ENCODE peak calls at places on chromosomes 2 and 18, in nine cellular contexts. One of them, this sample, is unnamed.

GRCh38 chr2:23260621-23261020 is 124.4 kb upstream of the KLHL29 start:
- DNase-seq in naive B cell: no peak
- DNase-seq in mesothelial cell of epicardium: no peak
- DNase-seq in iPS-NIHi11: no peak
- DNase-seq in OCI-M1: no peak
- DNase-seq in kidney tubule cell: no peak
- DNase-seq in iris pigment epithelial cell: no peak
- DNase-seq in NCI-H460: no peak
- DNase-seq in GM03348: no peak
- DNase-seq in this sample: no peak

GRCh38 chr18:44518091-44518490 is 162.6 kb upstream of the SETBP1 start:
- DNase-seq in iris pigment epithelial cell: no peak
- DNase-seq in OCI-M1: no peak
- DNase-seq in GM03348: no peak
- DNase-seq in naive B cell: no peak
- DNase-seq in kidney tubule cell: peak; percentile 10
- DNase-seq in NCI-H460: no peak
- DNase-seq in mesothelial cell of epicardium: no peak
- DNase-seq in iPS-NIHi11: no peak
- DNase-seq in this sample: peak; percentile 12

GRCh38 chr2:100801402-100801801 is 18.5 kb upstream of the NPAS2 start:
- DNase-seq in mesothelial cell of epicardium: no peak
- DNase-seq in naive B cell: no peak
- DNase-seq in kidney tubule cell: no peak
- DNase-seq in GM03348: no peak
- DNase-seq in OCI-M1: no peak
- DNase-seq in iPS-NIHi11: no peak
- DNase-seq in NCI-H460: no peak
- DNase-seq in iris pigment epithelial cell: no peak
- DNase-seq in this sample: no peak

GRCh38 chr2:159904565-159905281 is 106.7 kb upstream of the CD302 start:
- DNase-seq in iPS-NIHi11: peak; percentile 94
- DNase-seq in iris pigment epithelial cell: no peak
- DNase-seq in mesothelial cell of epicardium: no peak
- DNase-seq in NCI-H460: no peak
- DNase-seq in kidney tubule cell: peak; percentile 67
- DNase-seq in OCI-M1: peak; percentile 64
- DNase-seq in naive B cell: peak; percentile 87
- DNase-seq in GM03348: peak; percentile 41
- DNase-seq in this sample: peak; percentile 18

GRCh38 chr2:47058061-47058931 is 96.8 kb downstream of the STPG4 start:
- DNase-seq in OCI-M1: peak; percentile 37
- DNase-seq in GM03348: peak; percentile 78
- DNase-seq in kidney tubule cell: no peak
- DNase-seq in mesothelial cell of epicardium: no peak
- DNase-seq in iris pigment epithelial cell: peak; percentile 86
- DNase-seq in iPS-NIHi11: no peak
- DNase-seq in NCI-H460: no peak
- DNase-seq in naive B cell: peak; percentile 23
- DNase-seq in this sample: no peak

GRCh38 chr2:42138163-42139016 is 30.8 kb upstream of the EML4 start:
- DNase-seq in kidney tubule cell: peak; percentile 96
- DNase-seq in OCI-M1: no peak
- DNase-seq in iPS-NIHi11: no peak
- DNase-seq in NCI-H460: no peak
- DNase-seq in GM03348: peak; percentile 71
- DNase-seq in naive B cell: no peak
- DNase-seq in mesothelial cell of epicardium: no peak
- DNase-seq in iris pigment epithelial cell: peak; percentile 99
- DNase-seq in this sample: peak; percentile 85

GRCh38 chr2:28717339-28717758 is 34.3 kb upstream of the PPP1CB start:
- DNase-seq in kidney tubule cell: peak; percentile 88
- DNase-seq in NCI-H460: peak; percentile 38
- DNase-seq in OCI-M1: peak; percentile 38
- DNase-seq in naive B cell: no peak
- DNase-seq in iris pigment epithelial cell: peak; percentile 84
- DNase-seq in mesothelial cell of epicardium: no peak
- DNase-seq in GM03348: peak; percentile 60
- DNase-seq in iPS-NIHi11: peak; percentile 37
- DNase-seq in this sample: peak; percentile 85

GRCh38 chr2:11343626-11344341 is 652 bp downstream of the ROCK2 start:
- DNase-seq in GM03348: peak; percentile 42
- DNase-seq in OCI-M1: peak; percentile 64
- DNase-seq in iris pigment epithelial cell: no peak
- DNase-seq in kidney tubule cell: peak; percentile 66
- DNase-seq in mesothelial cell of epicardium: peak; percentile 61
- DNase-seq in naive B cell: peak; percentile 36
- DNase-seq in iPS-NIHi11: peak; percentile 53
- DNase-seq in NCI-H460: peak; percentile 20
- DNase-seq in this sample: peak; percentile 43